ENCODE peak calls at places on chromosomes 11 and 22, in eight cellular contexts. One of them, this sample, is unnamed. For H3K4me1, the result is how much of the 10 kb centered on the place peaks cover.

GRCh38 chr11:79269923-79270322 is 170.9 kb downstream of the TENM4 start:
- DNase-seq in right lobe of liver: no peak
- DNase-seq in IMR-90: no peak
- DNase-seq in stomach: no peak
- DNase-seq in body of pancreas: no peak
- DNase-seq in upper lobe of left lung: no peak
- DNase-seq in heart left ventricle: no peak
- DNase-seq in ovary: no peak
- DNase-seq in this sample: no peak

GRCh38 chr11:107017104-107017432 is 1.2 kb downstream of the GUCY1A2 start:
- DNase-seq in stomach: no peak
- DNase-seq in IMR-90: no peak
- DNase-seq in upper lobe of left lung: no peak
- DNase-seq in heart left ventricle: peak
- DNase-seq in ovary: no peak
- DNase-seq in body of pancreas: no peak
- DNase-seq in right lobe of liver: no peak
- DNase-seq in this sample: no peak

GRCh38 chr11:76627541-76628082 is 42.9 kb downstream of the LRRC32 start:
- DNase-seq in right lobe of liver: no peak
- DNase-seq in upper lobe of left lung: no peak
- DNase-seq in stomach: no peak
- DNase-seq in ovary: no peak
- DNase-seq in IMR-90: no peak
- DNase-seq in heart left ventricle: no peak
- DNase-seq in body of pancreas: no peak
- DNase-seq in this sample: peak

GRCh38 chr11:41334007-41334933 is 125.2 kb downstream of the LRRC4C start:
- DNase-seq in body of pancreas: no peak
- DNase-seq in right lobe of liver: no peak
- DNase-seq in ovary: no peak
- DNase-seq in IMR-90: no peak
- DNase-seq in stomach: no peak
- DNase-seq in upper lobe of left lung: no peak
- DNase-seq in heart left ventricle: no peak
- DNase-seq in this sample: no peak

GRCh38 chr22:25223269-25223850 is 3.9 kb downstream of the CRYBB2 start:
- DNase-seq in right lobe of liver: no peak
- DNase-seq in upper lobe of left lung: no peak
- DNase-seq in IMR-90: no peak
- DNase-seq in stomach: no peak
- DNase-seq in heart left ventricle: no peak
- DNase-seq in ovary: no peak
- DNase-seq in body of pancreas: no peak
- DNase-seq in this sample: no peak

GRCh38 chr11:8230921-8231847 is 32.5 kb downstream of the LMO1 start:
- DNase-seq in heart left ventricle: no peak
- DNase-seq in IMR-90: no peak
- DNase-seq in ovary: no peak
- DNase-seq in right lobe of liver: no peak
- DNase-seq in body of pancreas: no peak
- DNase-seq in stomach: no peak
- DNase-seq in upper lobe of left lung: no peak
- DNase-seq in this sample: no peak

GRCh38 chr22:41976070-41976901 is 7.0 kb downstream of the SEPTIN3 start:
- DNase-seq in stomach: peak
- DNase-seq in ovary: no peak
- DNase-seq in IMR-90: no peak
- DNase-seq in right lobe of liver: no peak
- DNase-seq in upper lobe of left lung: peak
- DNase-seq in heart left ventricle: no peak
- DNase-seq in body of pancreas: peak
- DNase-seq in this sample: no peak

GRCh38 chr11:121236115-121237001 is 56.2 kb upstream of the SC5D start:
- DNase-seq in upper lobe of left lung: no peak
- DNase-seq in body of pancreas: no peak
- DNase-seq in ovary: no peak
- DNase-seq in right lobe of liver: no peak
- DNase-seq in heart left ventricle: no peak
- DNase-seq in stomach: no peak
- DNase-seq in IMR-90: no peak
- DNase-seq in this sample: no peak

GRCh38 chr22:43230983-43231723 is 44.2 kb upstream of the TTLL12 start:
- DNase-seq in stomach: peak
- DNase-seq in IMR-90: peak
- DNase-seq in upper lobe of left lung: no peak
- DNase-seq in heart left ventricle: peak
- DNase-seq in right lobe of liver: peak
- DNase-seq in body of pancreas: peak
- DNase-seq in ovary: peak
- DNase-seq in this sample: no peak

GRCh38 chr11:30991802-30992512 is 377.6 kb downstream of the DCDC1 start:
- DNase-seq in stomach: no peak
- DNase-seq in IMR-90: no peak
- DNase-seq in ovary: no peak
- DNase-seq in right lobe of liver: no peak
- DNase-seq in body of pancreas: no peak
- DNase-seq in upper lobe of left lung: no peak
- DNase-seq in heart left ventricle: no peak
- DNase-seq in this sample: no peak

GRCh38 chr22:27842994-27843431 is 41.5 kb upstream of the MN1 start:
- DNase-seq in upper lobe of left lung: no peak
- DNase-seq in ovary: no peak
- DNase-seq in stomach: no peak
- DNase-seq in body of pancreas: no peak
- DNase-seq in IMR-90: no peak
- DNase-seq in right lobe of liver: no peak
- DNase-seq in heart left ventricle: no peak
- DNase-seq in this sample: peak

GRCh38 chr22:20750461-20751184 is 23.3 kb upstream of the SERPIND1 start:
- DNase-seq in ovary: peak
- DNase-seq in heart left ventricle: peak
- DNase-seq in right lobe of liver: peak
- DNase-seq in upper lobe of left lung: no peak
- DNase-seq in stomach: peak
- DNase-seq in body of pancreas: peak
- DNase-seq in IMR-90: peak
- DNase-seq in this sample: peak

GRCh38 chr11:27754035-27755017 is 54.1 kb upstream of the BDNF start:
- DNase-seq in right lobe of liver: no peak
- DNase-seq in upper lobe of left lung: no peak
- DNase-seq in IMR-90: peak
- DNase-seq in stomach: no peak
- DNase-seq in body of pancreas: no peak
- DNase-seq in ovary: no peak
- DNase-seq in heart left ventricle: no peak
- DNase-seq in this sample: no peak

GRCh38 chr11:637593-638507 is 781 bp downstream of the DRD4 start:
- DNase-seq in stomach: no peak
- DNase-seq in IMR-90: no peak
- DNase-seq in upper lobe of left lung: peak
- DNase-seq in body of pancreas: no peak
- DNase-seq in heart left ventricle: no peak
- DNase-seq in right lobe of liver: no peak
- DNase-seq in ovary: no peak
- DNase-seq in this sample: no peak

GRCh38 chr11:69588270-69588669 is 52.7 kb upstream of the CCND1 start:
- DNase-seq in upper lobe of left lung: no peak
- DNase-seq in heart left ventricle: no peak
- DNase-seq in body of pancreas: no peak
- DNase-seq in ovary: no peak
- DNase-seq in IMR-90: peak
- DNase-seq in right lobe of liver: no peak
- DNase-seq in stomach: no peak
- DNase-seq in this sample: no peak

GRCh38 chr22:36644333-36644757 is 59.2 kb downstream of the CACNG2 start:
- DNase-seq in upper lobe of left lung: no peak
- DNase-seq in right lobe of liver: no peak
- DNase-seq in body of pancreas: peak
- DNase-seq in IMR-90: peak
- DNase-seq in heart left ventricle: no peak
- DNase-seq in stomach: no peak
- DNase-seq in ovary: no peak
- DNase-seq in this sample: no peak

DNA sequence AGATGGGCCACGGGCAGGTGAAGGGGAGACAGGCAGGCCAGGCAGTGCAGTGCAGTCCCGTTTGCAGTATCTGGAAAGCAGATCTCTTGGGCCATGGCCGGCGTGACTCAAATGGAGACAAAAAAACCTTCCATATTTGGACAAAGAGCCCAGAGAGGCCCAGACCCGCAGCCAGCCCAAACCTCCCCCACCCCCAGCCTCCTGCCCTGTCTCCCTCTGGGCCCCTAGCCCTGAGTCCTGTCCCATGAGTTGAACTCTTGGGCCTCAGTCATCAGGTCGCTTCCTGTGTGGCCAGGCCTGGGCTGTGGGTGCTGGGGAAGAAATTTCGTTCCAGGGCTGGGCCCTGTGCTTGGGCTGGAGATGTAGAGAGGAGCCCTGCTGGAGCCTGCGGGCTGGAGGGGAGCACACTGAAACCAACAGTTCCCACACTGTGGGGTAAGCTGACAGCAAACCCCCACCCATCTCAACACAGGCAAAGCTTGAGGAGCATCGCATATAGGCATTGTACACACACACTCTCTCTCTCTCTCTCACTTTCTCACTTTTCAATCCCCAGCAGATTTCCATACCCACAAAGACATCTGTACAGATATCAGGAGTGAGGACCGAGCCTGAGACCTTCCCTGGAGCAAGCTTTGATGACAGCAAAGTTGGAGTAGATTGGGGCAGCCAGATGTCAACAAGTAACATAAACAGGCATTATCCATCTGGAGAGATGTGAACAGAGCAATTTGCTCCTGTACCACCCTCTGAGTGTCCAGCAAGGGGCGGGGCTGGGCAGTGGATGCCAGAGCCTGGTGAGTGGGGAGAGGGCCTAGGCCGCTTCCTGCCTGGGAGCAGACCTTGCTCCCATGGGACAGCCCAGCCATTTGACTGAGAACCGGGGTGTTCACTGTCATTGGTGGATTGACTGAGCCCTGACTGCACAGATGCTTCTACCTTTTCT is 17.2 kb downstream of the ARHGEF17 start:
- DNase-seq in upper lobe of left lung: no peak
- DNase-seq in stomach: no peak
- DNase-seq in IMR-90: peak
- DNase-seq in ovary: no peak
- DNase-seq in right lobe of liver: no peak
- DNase-seq in body of pancreas: no peak
- DNase-seq in heart left ventricle: no peak
- DNase-seq in this sample: peak
- TF ChIP-seq POLR2A in upper lobe of left lung: no peak
- TF ChIP-seq POLR2A in stomach: no peak
- TF ChIP-seq POLR2A in IMR-90: no peak
- TF ChIP-seq POLR2A in ovary: no peak
- TF ChIP-seq POLR2A in right lobe of liver: no peak
- TF ChIP-seq POLR2A in body of pancreas: no peak
- TF ChIP-seq POLR2A in heart left ventricle: no peak
- TF ChIP-seq POLR2A in this sample: no peak

DNA sequence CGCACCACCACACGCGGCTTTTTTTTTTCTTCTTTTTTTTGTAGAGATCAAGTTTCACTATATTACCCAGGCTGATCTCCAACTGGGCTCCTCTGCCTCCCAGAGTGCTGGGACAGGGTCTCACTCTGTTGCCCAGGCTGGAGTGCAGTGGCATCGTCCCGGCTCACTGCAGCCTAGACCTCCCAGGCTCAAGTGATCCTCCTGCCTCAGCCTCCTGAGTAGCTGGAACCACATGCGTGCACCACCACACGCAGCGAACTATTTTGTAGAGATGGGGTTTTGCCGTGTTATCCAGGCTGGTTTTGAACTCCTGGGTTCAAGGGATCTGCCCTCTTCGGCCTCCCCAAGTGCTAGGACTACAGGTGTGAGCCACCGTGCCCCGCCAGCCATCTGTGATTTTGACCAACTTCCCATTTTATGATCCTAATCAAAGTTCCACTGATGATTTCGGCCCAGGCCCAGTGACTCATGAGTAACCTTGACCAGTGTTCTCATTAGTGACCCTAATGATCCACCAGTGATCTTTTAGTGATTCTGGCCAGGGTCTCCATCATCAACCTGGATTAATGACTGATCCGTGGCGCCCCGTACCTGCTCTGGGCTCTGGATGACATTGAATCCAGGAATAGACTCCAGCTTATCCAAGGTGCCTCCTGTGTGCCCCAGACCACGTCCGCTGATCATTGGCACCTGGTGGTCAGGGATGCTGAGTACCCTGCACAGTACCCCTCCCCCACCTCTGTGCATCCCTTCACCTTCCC is 1.7 kb downstream of the TYMP start:
- DNase-seq in right lobe of liver: peak
- DNase-seq in heart left ventricle: no peak
- DNase-seq in stomach: no peak
- DNase-seq in upper lobe of left lung: no peak
- DNase-seq in body of pancreas: no peak
- DNase-seq in IMR-90: no peak
- DNase-seq in ovary: no peak
- DNase-seq in this sample: no peak
- H3K4me3 ChIP-seq in right lobe of liver: peak
- H3K4me3 ChIP-seq in heart left ventricle: no peak
- H3K4me3 ChIP-seq in stomach: no peak
- H3K4me3 ChIP-seq in upper lobe of left lung: no peak
- H3K4me3 ChIP-seq in body of pancreas: no peak
- H3K4me3 ChIP-seq in IMR-90: no peak
- H3K4me3 ChIP-seq in ovary: no peak
- H3K4me3 ChIP-seq in this sample: no peak

DNA sequence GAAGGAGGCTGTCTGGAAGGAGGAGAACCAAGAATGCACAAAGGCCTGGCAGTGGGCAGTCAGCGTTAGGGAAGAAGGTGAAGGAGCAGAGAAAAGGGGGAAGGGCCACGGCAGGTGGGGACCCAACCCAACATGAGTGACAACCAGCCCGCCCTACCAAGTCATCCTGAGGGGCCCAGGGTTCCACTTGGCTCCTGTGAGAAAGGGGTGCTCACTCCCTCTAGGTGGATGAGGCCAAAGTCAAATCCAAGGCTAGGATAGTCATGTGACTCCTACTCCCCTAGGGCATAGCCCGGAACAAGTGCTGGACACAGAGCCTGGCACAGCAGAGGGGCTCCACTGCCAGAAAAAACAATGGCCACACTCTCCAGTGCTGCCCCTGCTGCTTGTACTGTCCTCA is 2.2 kb upstream of the DGCR2 start:
- DNase-seq in stomach: no peak
- DNase-seq in ovary: no peak
- DNase-seq in body of pancreas: no peak
- DNase-seq in upper lobe of left lung: no peak
- DNase-seq in IMR-90: no peak
- DNase-seq in right lobe of liver: no peak
- DNase-seq in heart left ventricle: no peak
- DNase-seq in this sample: no peak
- H3K4me1 ChIP-seq in stomach: under half
- H3K4me1 ChIP-seq in ovary: under half
- H3K4me1 ChIP-seq in body of pancreas: under half
- H3K4me1 ChIP-seq in upper lobe of left lung: under half
- H3K4me1 ChIP-seq in IMR-90: under half
- H3K4me1 ChIP-seq in right lobe of liver: under half
- H3K4me1 ChIP-seq in heart left ventricle: under half
- H3K4me1 ChIP-seq in this sample: under half

DNA sequence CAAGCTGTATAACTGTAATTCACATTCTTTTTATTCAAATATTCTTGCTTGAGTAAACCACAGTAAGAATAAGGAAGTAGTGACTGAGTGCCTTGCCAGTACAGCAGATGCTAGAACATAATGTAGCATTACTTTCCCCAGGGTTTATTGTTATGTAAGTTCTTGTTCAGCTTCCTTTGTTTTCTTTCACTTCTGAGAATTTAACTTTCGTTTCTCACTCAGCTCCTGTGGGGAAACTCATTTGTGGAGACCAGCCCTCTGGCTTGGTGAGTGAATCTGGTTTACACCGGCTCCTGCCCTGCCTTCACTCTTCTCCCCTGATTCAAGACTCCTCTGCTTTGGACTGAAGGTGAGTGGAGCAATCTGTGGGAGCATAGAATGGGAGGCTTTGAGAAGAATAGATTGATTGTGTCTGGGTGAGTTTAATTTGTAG is at the start of gene TRIM22:
- DNase-seq in heart left ventricle: peak
- DNase-seq in body of pancreas: peak
- DNase-seq in ovary: peak
- DNase-seq in stomach: peak
- DNase-seq in upper lobe of left lung: no peak
- DNase-seq in right lobe of liver: no peak
- DNase-seq in IMR-90: peak
- DNase-seq in this sample: no peak
- TF ChIP-seq POLR2A in heart left ventricle: no peak
- TF ChIP-seq POLR2A in body of pancreas: peak
- TF ChIP-seq POLR2A in ovary: no peak
- TF ChIP-seq POLR2A in stomach: no peak
- TF ChIP-seq POLR2A in upper lobe of left lung: no peak
- TF ChIP-seq POLR2A in right lobe of liver: no peak
- TF ChIP-seq POLR2A in IMR-90: no peak
- TF ChIP-seq POLR2A in this sample: no peak

This sample was measured in sigmoid colon.